ENCODE peak calls at places on chromosomes 11 and 22, in six cellular contexts. One of them, this sample, is unnamed.
A peak's percentile ranks its signal among the peaks of the same experiment; 100 is the strongest.

GRCh38 chr22:37145415-37146385 is 4.0 kb downstream of the IL2RB start:
- DNase-seq in activated T-helper 2 cell treated with anti-CD3 and anti-CD28 coated beads, Interferon-gamma antibody, Interleukin-2, Interleukin-4, amounts not matched to agents 10 μg/mL and 5 μg/mL and 100 μg/mL, durations not matched to agents 14 hours and 24 hours and 36 hours: no peak
- DNase-seq in NCI-H460: no peak
- DNase-seq in stimulated activated CD4-positive, alpha-beta T cell treated with anti-CD3 and anti-CD28 coated beads, Interleukin-4, amount 100 ng/mL, for 48 hours: no peak
- DNase-seq in A549: no peak
- DNase-seq in mammary epithelial cell: peak; percentile 57
- DNase-seq in this sample: no peak

GRCh38 chr11:93652161-93652597 is 9.3 kb upstream of the CEP295 start:
- DNase-seq in A549: no peak
- DNase-seq in mammary epithelial cell: peak; percentile 19
- DNase-seq in NCI-H460: no peak
- DNase-seq in activated T-helper 2 cell treated with anti-CD3 and anti-CD28 coated beads, Interferon-gamma antibody, Interleukin-2, Interleukin-4, amounts not matched to agents 10 μg/mL and 5 μg/mL and 100 μg/mL, durations not matched to agents 14 hours and 24 hours and 36 hours: no peak
- DNase-seq in stimulated activated CD4-positive, alpha-beta T cell treated with anti-CD3 and anti-CD28 coated beads, Interleukin-4, amount 100 ng/mL, for 48 hours: no peak
- DNase-seq in this sample: peak; percentile 56

GRCh38 chr11:101129203-101129943 is at the start of gene PGR:
- DNase-seq in A549: no peak
- DNase-seq in stimulated activated CD4-positive, alpha-beta T cell treated with anti-CD3 and anti-CD28 coated beads, Interleukin-4, amount 100 ng/mL, for 48 hours: no peak
- DNase-seq in mammary epithelial cell: no peak
- DNase-seq in NCI-H460: no peak
- DNase-seq in activated T-helper 2 cell treated with anti-CD3 and anti-CD28 coated beads, Interferon-gamma antibody, Interleukin-2, Interleukin-4, amounts not matched to agents 10 μg/mL and 5 μg/mL and 100 μg/mL, durations not matched to agents 14 hours and 24 hours and 36 hours: no peak
- DNase-seq in this sample: no peak

GRCh38 chr22:30861131-30861530 is 107.4 kb downstream of the MORC2 start:
- DNase-seq in stimulated activated CD4-positive, alpha-beta T cell treated with anti-CD3 and anti-CD28 coated beads, Interleukin-4, amount 100 ng/mL, for 48 hours: no peak
- DNase-seq in NCI-H460: no peak
- DNase-seq in activated T-helper 2 cell treated with anti-CD3 and anti-CD28 coated beads, Interferon-gamma antibody, Interleukin-2, Interleukin-4, amounts not matched to agents 10 μg/mL and 5 μg/mL and 100 μg/mL, durations not matched to agents 14 hours and 24 hours and 36 hours: no peak
- DNase-seq in A549: no peak
- DNase-seq in mammary epithelial cell: no peak
- DNase-seq in this sample: no peak

GRCh38 chr11:94776351-94777321 is 8.5 kb downstream of the AMOTL1 start:
- DNase-seq in activated T-helper 2 cell treated with anti-CD3 and anti-CD28 coated beads, Interferon-gamma antibody, Interleukin-2, Interleukin-4, amounts not matched to agents 10 μg/mL and 5 μg/mL and 100 μg/mL, durations not matched to agents 14 hours and 24 hours and 36 hours: no peak
- DNase-seq in A549: no peak
- DNase-seq in NCI-H460: no peak
- DNase-seq in mammary epithelial cell: peak; percentile 72
- DNase-seq in stimulated activated CD4-positive, alpha-beta T cell treated with anti-CD3 and anti-CD28 coated beads, Interleukin-4, amount 100 ng/mL, for 48 hours: no peak
- DNase-seq in this sample: no peak

GRCh38 chr11:118277312-118277711 is 13.2 kb upstream of the MPZL2 start:
- DNase-seq in mammary epithelial cell: peak; percentile 90
- DNase-seq in NCI-H460: no peak
- DNase-seq in stimulated activated CD4-positive, alpha-beta T cell treated with anti-CD3 and anti-CD28 coated beads, Interleukin-4, amount 100 ng/mL, for 48 hours: no peak
- DNase-seq in activated T-helper 2 cell treated with anti-CD3 and anti-CD28 coated beads, Interferon-gamma antibody, Interleukin-2, Interleukin-4, amounts not matched to agents 10 μg/mL and 5 μg/mL and 100 μg/mL, durations not matched to agents 14 hours and 24 hours and 36 hours: no peak
- DNase-seq in A549: no peak
- DNase-seq in this sample: no peak

GRCh38 chr11:94219771-94220170 is 84.6 kb upstream of the IZUMO1R start:
- DNase-seq in NCI-H460: no peak
- DNase-seq in mammary epithelial cell: no peak
- DNase-seq in stimulated activated CD4-positive, alpha-beta T cell treated with anti-CD3 and anti-CD28 coated beads, Interleukin-4, amount 100 ng/mL, for 48 hours: no peak
- DNase-seq in activated T-helper 2 cell treated with anti-CD3 and anti-CD28 coated beads, Interferon-gamma antibody, Interleukin-2, Interleukin-4, amounts not matched to agents 10 μg/mL and 5 μg/mL and 100 μg/mL, durations not matched to agents 14 hours and 24 hours and 36 hours: no peak
- DNase-seq in A549: no peak
- DNase-seq in this sample: no peak

GRCh38 chr11:64842851-64843841 is 1.3 kb downstream of the CDC42BPG start:
- DNase-seq in NCI-H460: no peak
- DNase-seq in mammary epithelial cell: peak; percentile 85
- DNase-seq in stimulated activated CD4-positive, alpha-beta T cell treated with anti-CD3 and anti-CD28 coated beads, Interleukin-4, amount 100 ng/mL, for 48 hours: no peak
- DNase-seq in A549: peak; percentile 48
- DNase-seq in activated T-helper 2 cell treated with anti-CD3 and anti-CD28 coated beads, Interferon-gamma antibody, Interleukin-2, Interleukin-4, amounts not matched to agents 10 μg/mL and 5 μg/mL and 100 μg/mL, durations not matched to agents 14 hours and 24 hours and 36 hours: no peak
- DNase-seq in this sample: no peak

GRCh38 chr22:47195676-47196492 is 433.4 kb downstream of the TBC1D22A start:
- DNase-seq in NCI-H460: no peak
- DNase-seq in A549: no peak
- DNase-seq in mammary epithelial cell: no peak
- DNase-seq in activated T-helper 2 cell treated with anti-CD3 and anti-CD28 coated beads, Interferon-gamma antibody, Interleukin-2, Interleukin-4, amounts not matched to agents 10 μg/mL and 5 μg/mL and 100 μg/mL, durations not matched to agents 14 hours and 24 hours and 36 hours: no peak
- DNase-seq in stimulated activated CD4-positive, alpha-beta T cell treated with anti-CD3 and anti-CD28 coated beads, Interleukin-4, amount 100 ng/mL, for 48 hours: no peak
- DNase-seq in this sample: no peak

GRCh38 chr22:26590525-26590858 is 560 bp upstream of the TPST2 start:
- DNase-seq in NCI-H460: no peak
- DNase-seq in A549: no peak
- DNase-seq in stimulated activated CD4-positive, alpha-beta T cell treated with anti-CD3 and anti-CD28 coated beads, Interleukin-4, amount 100 ng/mL, for 48 hours: no peak
- DNase-seq in activated T-helper 2 cell treated with anti-CD3 and anti-CD28 coated beads, Interferon-gamma antibody, Interleukin-2, Interleukin-4, amounts not matched to agents 10 μg/mL and 5 μg/mL and 100 μg/mL, durations not matched to agents 14 hours and 24 hours and 36 hours: no peak
- DNase-seq in mammary epithelial cell: no peak
- DNase-seq in this sample: no peak

GRCh38 chr11:123173040-123173855 is 21.8 kb downstream of the CLMP start:
- DNase-seq in A549: no peak
- DNase-seq in NCI-H460: no peak
- DNase-seq in mammary epithelial cell: peak; percentile 93
- DNase-seq in stimulated activated CD4-positive, alpha-beta T cell treated with anti-CD3 and anti-CD28 coated beads, Interleukin-4, amount 100 ng/mL, for 48 hours: no peak
- DNase-seq in activated T-helper 2 cell treated with anti-CD3 and anti-CD28 coated beads, Interferon-gamma antibody, Interleukin-2, Interleukin-4, amounts not matched to agents 10 μg/mL and 5 μg/mL and 100 μg/mL, durations not matched to agents 14 hours and 24 hours and 36 hours: no peak
- DNase-seq in this sample: no peak

GRCh38 chr22:46001426-46002106 is 24.6 kb upstream of the WNT7B start:
- DNase-seq in NCI-H460: no peak
- DNase-seq in stimulated activated CD4-positive, alpha-beta T cell treated with anti-CD3 and anti-CD28 coated beads, Interleukin-4, amount 100 ng/mL, for 48 hours: no peak
- DNase-seq in mammary epithelial cell: no peak
- DNase-seq in A549: no peak
- DNase-seq in activated T-helper 2 cell treated with anti-CD3 and anti-CD28 coated beads, Interferon-gamma antibody, Interleukin-2, Interleukin-4, amounts not matched to agents 10 μg/mL and 5 μg/mL and 100 μg/mL, durations not matched to agents 14 hours and 24 hours and 36 hours: no peak
- DNase-seq in this sample: no peak

GRCh38 chr11:45847908-45848316 is 637 bp downstream of the CRY2 start:
- DNase-seq in NCI-H460: no peak
- DNase-seq in mammary epithelial cell: peak; percentile 46
- DNase-seq in A549: peak; percentile 56
- DNase-seq in activated T-helper 2 cell treated with anti-CD3 and anti-CD28 coated beads, Interferon-gamma antibody, Interleukin-2, Interleukin-4, amounts not matched to agents 10 μg/mL and 5 μg/mL and 100 μg/mL, durations not matched to agents 14 hours and 24 hours and 36 hours: peak; percentile 63
- DNase-seq in stimulated activated CD4-positive, alpha-beta T cell treated with anti-CD3 and anti-CD28 coated beads, Interleukin-4, amount 100 ng/mL, for 48 hours: peak; percentile 26
- DNase-seq in this sample: no peak

GRCh38 chr11:70397983-70398833 is at the start of gene CTTN:
- DNase-seq in stimulated activated CD4-positive, alpha-beta T cell treated with anti-CD3 and anti-CD28 coated beads, Interleukin-4, amount 100 ng/mL, for 48 hours: peak; percentile 68
- DNase-seq in A549: peak; percentile 92
- DNase-seq in mammary epithelial cell: peak; percentile 86
- DNase-seq in NCI-H460: peak; percentile 63
- DNase-seq in activated T-helper 2 cell treated with anti-CD3 and anti-CD28 coated beads, Interferon-gamma antibody, Interleukin-2, Interleukin-4, amounts not matched to agents 10 μg/mL and 5 μg/mL and 100 μg/mL, durations not matched to agents 14 hours and 24 hours and 36 hours: peak; percentile 54
- DNase-seq in this sample: peak; percentile 69

GRCh38 chr11:121762820-121763219 is 310.1 kb upstream of the SORL1-AS1 start:
- DNase-seq in stimulated activated CD4-positive, alpha-beta T cell treated with anti-CD3 and anti-CD28 coated beads, Interleukin-4, amount 100 ng/mL, for 48 hours: no peak
- DNase-seq in A549: no peak
- DNase-seq in mammary epithelial cell: peak; percentile 8
- DNase-seq in NCI-H460: no peak
- DNase-seq in activated T-helper 2 cell treated with anti-CD3 and anti-CD28 coated beads, Interferon-gamma antibody, Interleukin-2, Interleukin-4, amounts not matched to agents 10 μg/mL and 5 μg/mL and 100 μg/mL, durations not matched to agents 14 hours and 24 hours and 36 hours: no peak
- DNase-seq in this sample: peak; percentile 21

GRCh38 chr22:49119551-49119952 is 708.1 kb downstream of the BRD1 start:
- DNase-seq in mammary epithelial cell: no peak
- DNase-seq in NCI-H460: no peak
- DNase-seq in stimulated activated CD4-positive, alpha-beta T cell treated with anti-CD3 and anti-CD28 coated beads, Interleukin-4, amount 100 ng/mL, for 48 hours: no peak
- DNase-seq in activated T-helper 2 cell treated with anti-CD3 and anti-CD28 coated beads, Interferon-gamma antibody, Interleukin-2, Interleukin-4, amounts not matched to agents 10 μg/mL and 5 μg/mL and 100 μg/mL, durations not matched to agents 14 hours and 24 hours and 36 hours: no peak
- DNase-seq in A549: no peak
- DNase-seq in this sample: no peak

GRCh38 chr11:92939305-92939704 is 30.1 kb upstream of the MTNR1B start:
- DNase-seq in activated T-helper 2 cell treated with anti-CD3 and anti-CD28 coated beads, Interferon-gamma antibody, Interleukin-2, Interleukin-4, amounts not matched to agents 10 μg/mL and 5 μg/mL and 100 μg/mL, durations not matched to agents 14 hours and 24 hours and 36 hours: no peak
- DNase-seq in mammary epithelial cell: no peak
- DNase-seq in A549: no peak
- DNase-seq in NCI-H460: no peak
- DNase-seq in stimulated activated CD4-positive, alpha-beta T cell treated with anti-CD3 and anti-CD28 coated beads, Interleukin-4, amount 100 ng/mL, for 48 hours: no peak
- DNase-seq in this sample: no peak

GRCh38 chr22:19867617-19868016 is 12.9 kb upstream of the GNB1L start:
- DNase-seq in mammary epithelial cell: no peak
- DNase-seq in activated T-helper 2 cell treated with anti-CD3 and anti-CD28 coated beads, Interferon-gamma antibody, Interleukin-2, Interleukin-4, amounts not matched to agents 10 μg/mL and 5 μg/mL and 100 μg/mL, durations not matched to agents 14 hours and 24 hours and 36 hours: no peak
- DNase-seq in NCI-H460: no peak
- DNase-seq in stimulated activated CD4-positive, alpha-beta T cell treated with anti-CD3 and anti-CD28 coated beads, Interleukin-4, amount 100 ng/mL, for 48 hours: no peak
- DNase-seq in A549: no peak
- DNase-seq in this sample: no peak

GRCh38 chr11:42407379-42407778 is 904.4 kb upstream of the API5 start:
- DNase-seq in NCI-H460: no peak
- DNase-seq in activated T-helper 2 cell treated with anti-CD3 and anti-CD28 coated beads, Interferon-gamma antibody, Interleukin-2, Interleukin-4, amounts not matched to agents 10 μg/mL and 5 μg/mL and 100 μg/mL, durations not matched to agents 14 hours and 24 hours and 36 hours: no peak
- DNase-seq in A549: no peak
- DNase-seq in stimulated activated CD4-positive, alpha-beta T cell treated with anti-CD3 and anti-CD28 coated beads, Interleukin-4, amount 100 ng/mL, for 48 hours: no peak
- DNase-seq in mammary epithelial cell: peak; percentile 1
- DNase-seq in this sample: peak; percentile 20

GRCh38 chr11:70641366-70641765 is 243.0 kb downstream of the CTTN start:
- DNase-seq in activated T-helper 2 cell treated with anti-CD3 and anti-CD28 coated beads, Interferon-gamma antibody, Interleukin-2, Interleukin-4, amounts not matched to agents 10 μg/mL and 5 μg/mL and 100 μg/mL, durations not matched to agents 14 hours and 24 hours and 36 hours: no peak
- DNase-seq in mammary epithelial cell: no peak
- DNase-seq in A549: no peak
- DNase-seq in stimulated activated CD4-positive, alpha-beta T cell treated with anti-CD3 and anti-CD28 coated beads, Interleukin-4, amount 100 ng/mL, for 48 hours: no peak
- DNase-seq in NCI-H460: no peak
- DNase-seq in this sample: no peak

GRCh38 chr22:46844606-46845210 is 82.3 kb downstream of the TBC1D22A start:
- DNase-seq in stimulated activated CD4-positive, alpha-beta T cell treated with anti-CD3 and anti-CD28 coated beads, Interleukin-4, amount 100 ng/mL, for 48 hours: no peak
- DNase-seq in mammary epithelial cell: no peak
- DNase-seq in activated T-helper 2 cell treated with anti-CD3 and anti-CD28 coated beads, Interferon-gamma antibody, Interleukin-2, Interleukin-4, amounts not matched to agents 10 μg/mL and 5 μg/mL and 100 μg/mL, durations not matched to agents 14 hours and 24 hours and 36 hours: no peak
- DNase-seq in A549: no peak
- DNase-seq in NCI-H460: no peak
- DNase-seq in this sample: peak; percentile 20

GRCh38 chr11:12629601-12630313 is 44.5 kb upstream of the TEAD1 start:
- DNase-seq in NCI-H460: no peak
- DNase-seq in mammary epithelial cell: peak; percentile 19
- DNase-seq in activated T-helper 2 cell treated with anti-CD3 and anti-CD28 coated beads, Interferon-gamma antibody, Interleukin-2, Interleukin-4, amounts not matched to agents 10 μg/mL and 5 μg/mL and 100 μg/mL, durations not matched to agents 14 hours and 24 hours and 36 hours: no peak
- DNase-seq in A549: no peak
- DNase-seq in stimulated activated CD4-positive, alpha-beta T cell treated with anti-CD3 and anti-CD28 coated beads, Interleukin-4, amount 100 ng/mL, for 48 hours: no peak
- DNase-seq in this sample: no peak

GRCh38 chr11:2511421-2512369 is 66.9 kb downstream of the KCNQ1 start:
- DNase-seq in mammary epithelial cell: no peak
- DNase-seq in stimulated activated CD4-positive, alpha-beta T cell treated with anti-CD3 and anti-CD28 coated beads, Interleukin-4, amount 100 ng/mL, for 48 hours: no peak
- DNase-seq in NCI-H460: no peak
- DNase-seq in A549: no peak
- DNase-seq in activated T-helper 2 cell treated with anti-CD3 and anti-CD28 coated beads, Interferon-gamma antibody, Interleukin-2, Interleukin-4, amounts not matched to agents 10 μg/mL and 5 μg/mL and 100 μg/mL, durations not matched to agents 14 hours and 24 hours and 36 hours: no peak
- DNase-seq in this sample: peak; percentile 50

GRCh38 chr11:76745059-76745376 is 38.1 kb upstream of the TSKU start:
- DNase-seq in NCI-H460: no peak
- DNase-seq in A549: no peak
- DNase-seq in stimulated activated CD4-positive, alpha-beta T cell treated with anti-CD3 and anti-CD28 coated beads, Interleukin-4, amount 100 ng/mL, for 48 hours: no peak
- DNase-seq in mammary epithelial cell: no peak
- DNase-seq in activated T-helper 2 cell treated with anti-CD3 and anti-CD28 coated beads, Interferon-gamma antibody, Interleukin-2, Interleukin-4, amounts not matched to agents 10 μg/mL and 5 μg/mL and 100 μg/mL, durations not matched to agents 14 hours and 24 hours and 36 hours: no peak
- DNase-seq in this sample: no peak

GRCh38 chr11:62394825-62395538 is 23.9 kb upstream of the SCGB1A1 start:
- DNase-seq in NCI-H460: peak; percentile 71
- DNase-seq in activated T-helper 2 cell treated with anti-CD3 and anti-CD28 coated beads, Interferon-gamma antibody, Interleukin-2, Interleukin-4, amounts not matched to agents 10 μg/mL and 5 μg/mL and 100 μg/mL, durations not matched to agents 14 hours and 24 hours and 36 hours: peak; percentile 40
- DNase-seq in mammary epithelial cell: peak; percentile 75
- DNase-seq in A549: peak; percentile 93
- DNase-seq in stimulated activated CD4-positive, alpha-beta T cell treated with anti-CD3 and anti-CD28 coated beads, Interleukin-4, amount 100 ng/mL, for 48 hours: no peak
- DNase-seq in this sample: peak; percentile 93

GRCh38 chr11:112958670-112959069 is 2.5 kb upstream of the NCAM1 start:
- DNase-seq in A549: peak; percentile 4
- DNase-seq in activated T-helper 2 cell treated with anti-CD3 and anti-CD28 coated beads, Interferon-gamma antibody, Interleukin-2, Interleukin-4, amounts not matched to agents 10 μg/mL and 5 μg/mL and 100 μg/mL, durations not matched to agents 14 hours and 24 hours and 36 hours: no peak
- DNase-seq in NCI-H460: no peak
- DNase-seq in mammary epithelial cell: peak; percentile 21
- DNase-seq in stimulated activated CD4-positive, alpha-beta T cell treated with anti-CD3 and anti-CD28 coated beads, Interleukin-4, amount 100 ng/mL, for 48 hours: no peak
- DNase-seq in this sample: no peak

GRCh38 chr11:85809881-85810280 is 1.1 kb downstream of the SYTL2 start:
- DNase-seq in A549: no peak
- DNase-seq in stimulated activated CD4-positive, alpha-beta T cell treated with anti-CD3 and anti-CD28 coated beads, Interleukin-4, amount 100 ng/mL, for 48 hours: no peak
- DNase-seq in NCI-H460: no peak
- DNase-seq in mammary epithelial cell: no peak
- DNase-seq in activated T-helper 2 cell treated with anti-CD3 and anti-CD28 coated beads, Interferon-gamma antibody, Interleukin-2, Interleukin-4, amounts not matched to agents 10 μg/mL and 5 μg/mL and 100 μg/mL, durations not matched to agents 14 hours and 24 hours and 36 hours: no peak
- DNase-seq in this sample: peak; percentile 58

GRCh38 chr11:104333977-104334376 is 170.0 kb upstream of the PDGFD start:
- DNase-seq in activated T-helper 2 cell treated with anti-CD3 and anti-CD28 coated beads, Interferon-gamma antibody, Interleukin-2, Interleukin-4, amounts not matched to agents 10 μg/mL and 5 μg/mL and 100 μg/mL, durations not matched to agents 14 hours and 24 hours and 36 hours: no peak
- DNase-seq in NCI-H460: no peak
- DNase-seq in A549: no peak
- DNase-seq in stimulated activated CD4-positive, alpha-beta T cell treated with anti-CD3 and anti-CD28 coated beads, Interleukin-4, amount 100 ng/mL, for 48 hours: no peak
- DNase-seq in mammary epithelial cell: no peak
- DNase-seq in this sample: no peak

GRCh38 chr22:38403806-38404205 is 51.2 kb downstream of the KCNJ4 start:
- DNase-seq in stimulated activated CD4-positive, alpha-beta T cell treated with anti-CD3 and anti-CD28 coated beads, Interleukin-4, amount 100 ng/mL, for 48 hours: no peak
- DNase-seq in A549: no peak
- DNase-seq in mammary epithelial cell: no peak
- DNase-seq in NCI-H460: no peak
- DNase-seq in activated T-helper 2 cell treated with anti-CD3 and anti-CD28 coated beads, Interferon-gamma antibody, Interleukin-2, Interleukin-4, amounts not matched to agents 10 μg/mL and 5 μg/mL and 100 μg/mL, durations not matched to agents 14 hours and 24 hours and 36 hours: no peak
- DNase-seq in this sample: no peak

GRCh38 chr11:90434858-90435257 is 212.0 kb upstream of the CHORDC1 start:
- DNase-seq in A549: no peak
- DNase-seq in stimulated activated CD4-positive, alpha-beta T cell treated with anti-CD3 and anti-CD28 coated beads, Interleukin-4, amount 100 ng/mL, for 48 hours: no peak
- DNase-seq in mammary epithelial cell: peak; percentile 16
- DNase-seq in NCI-H460: no peak
- DNase-seq in activated T-helper 2 cell treated with anti-CD3 and anti-CD28 coated beads, Interferon-gamma antibody, Interleukin-2, Interleukin-4, amounts not matched to agents 10 μg/mL and 5 μg/mL and 100 μg/mL, durations not matched to agents 14 hours and 24 hours and 36 hours: no peak
- DNase-seq in this sample: peak; percentile 22

GRCh38 chr22:30397656-30398635 is 1.1 kb downstream of the SEC14L2 start:
- DNase-seq in activated T-helper 2 cell treated with anti-CD3 and anti-CD28 coated beads, Interferon-gamma antibody, Interleukin-2, Interleukin-4, amounts not matched to agents 10 μg/mL and 5 μg/mL and 100 μg/mL, durations not matched to agents 14 hours and 24 hours and 36 hours: no peak
- DNase-seq in NCI-H460: no peak
- DNase-seq in A549: no peak
- DNase-seq in mammary epithelial cell: no peak
- DNase-seq in stimulated activated CD4-positive, alpha-beta T cell treated with anti-CD3 and anti-CD28 coated beads, Interleukin-4, amount 100 ng/mL, for 48 hours: no peak
- DNase-seq in this sample: no peak

GRCh38 chr11:115887727-115888126 is 383.5 kb upstream of the CADM1 start:
- DNase-seq in activated T-helper 2 cell treated with anti-CD3 and anti-CD28 coated beads, Interferon-gamma antibody, Interleukin-2, Interleukin-4, amounts not matched to agents 10 μg/mL and 5 μg/mL and 100 μg/mL, durations not matched to agents 14 hours and 24 hours and 36 hours: no peak
- DNase-seq in mammary epithelial cell: no peak
- DNase-seq in A549: no peak
- DNase-seq in stimulated activated CD4-positive, alpha-beta T cell treated with anti-CD3 and anti-CD28 coated beads, Interleukin-4, amount 100 ng/mL, for 48 hours: no peak
- DNase-seq in NCI-H460: no peak
- DNase-seq in this sample: no peak